ENCODE peak calls at places on chromosomes 4 and X, in four cellular contexts. One of them, this sample, is unnamed.

GRCh38 chr4:4470208-4470607 is 71.6 kb downstream of the STX18 start:
- DNase-seq in fibroblast of pulmonary artery: peak; percentile 35
- DNase-seq in GM12865: no peak
- DNase-seq in mesothelial cell of epicardium: no peak
- DNase-seq in this sample: no peak

GRCh38 chrX:2410279-2411020 is 90.3 kb downstream of the DHRSX start:
- DNase-seq in fibroblast of pulmonary artery: no peak
- DNase-seq in GM12865: no peak
- DNase-seq in mesothelial cell of epicardium: no peak
- DNase-seq in this sample: no peak

GRCh38 chr4:15234101-15234500 is 193.7 kb upstream of the C1QTNF7 start:
- DNase-seq in fibroblast of pulmonary artery: peak; percentile 69
- DNase-seq in GM12865: no peak
- DNase-seq in mesothelial cell of epicardium: no peak
- DNase-seq in this sample: no peak

GRCh38 chrX:13607996-13608365 is 38.6 kb downstream of the EGFL6 start:
- DNase-seq in fibroblast of pulmonary artery: no peak
- DNase-seq in GM12865: no peak
- DNase-seq in mesothelial cell of epicardium: no peak
- DNase-seq in this sample: no peak

GRCh38 chr4:151324449-151325319 is 721 bp downstream of the SH3D19 start:
- DNase-seq in fibroblast of pulmonary artery: peak; percentile 30
- DNase-seq in GM12865: no peak
- DNase-seq in mesothelial cell of epicardium: no peak
- DNase-seq in this sample: peak; percentile 45

GRCh38 chrX:134181261-134181660 is 55.7 kb upstream of the CCDC160 start:
- DNase-seq in fibroblast of pulmonary artery: no peak
- DNase-seq in GM12865: no peak
- DNase-seq in mesothelial cell of epicardium: no peak
- DNase-seq in this sample: no peak

GRCh38 chr4:152991361-152991760 is 55.2 kb downstream of the FHDC1 start:
- DNase-seq in fibroblast of pulmonary artery: no peak
- DNase-seq in GM12865: no peak
- DNase-seq in mesothelial cell of epicardium: no peak
- DNase-seq in this sample: no peak

GRCh38 chrX:22662776-22663175 is 337.0 kb upstream of the DDX53 start:
- DNase-seq in fibroblast of pulmonary artery: no peak
- DNase-seq in GM12865: no peak
- DNase-seq in mesothelial cell of epicardium: no peak
- DNase-seq in this sample: no peak

GRCh38 chr4:99362768-99363167 is 10.2 kb upstream of the ADH1C start:
- DNase-seq in fibroblast of pulmonary artery: no peak
- DNase-seq in GM12865: no peak
- DNase-seq in mesothelial cell of epicardium: no peak
- DNase-seq in this sample: no peak

GRCh38 chr4:187795737-187796136 is 199.8 kb upstream of the ZFP42 start:
- DNase-seq in fibroblast of pulmonary artery: no peak
- DNase-seq in GM12865: no peak
- DNase-seq in mesothelial cell of epicardium: no peak
- DNase-seq in this sample: no peak

GRCh38 chr4:96093563-96093962 is 253.7 kb downstream of the PDHA2 start:
- DNase-seq in fibroblast of pulmonary artery: no peak
- DNase-seq in GM12865: no peak
- DNase-seq in mesothelial cell of epicardium: no peak
- DNase-seq in this sample: no peak

DNA sequence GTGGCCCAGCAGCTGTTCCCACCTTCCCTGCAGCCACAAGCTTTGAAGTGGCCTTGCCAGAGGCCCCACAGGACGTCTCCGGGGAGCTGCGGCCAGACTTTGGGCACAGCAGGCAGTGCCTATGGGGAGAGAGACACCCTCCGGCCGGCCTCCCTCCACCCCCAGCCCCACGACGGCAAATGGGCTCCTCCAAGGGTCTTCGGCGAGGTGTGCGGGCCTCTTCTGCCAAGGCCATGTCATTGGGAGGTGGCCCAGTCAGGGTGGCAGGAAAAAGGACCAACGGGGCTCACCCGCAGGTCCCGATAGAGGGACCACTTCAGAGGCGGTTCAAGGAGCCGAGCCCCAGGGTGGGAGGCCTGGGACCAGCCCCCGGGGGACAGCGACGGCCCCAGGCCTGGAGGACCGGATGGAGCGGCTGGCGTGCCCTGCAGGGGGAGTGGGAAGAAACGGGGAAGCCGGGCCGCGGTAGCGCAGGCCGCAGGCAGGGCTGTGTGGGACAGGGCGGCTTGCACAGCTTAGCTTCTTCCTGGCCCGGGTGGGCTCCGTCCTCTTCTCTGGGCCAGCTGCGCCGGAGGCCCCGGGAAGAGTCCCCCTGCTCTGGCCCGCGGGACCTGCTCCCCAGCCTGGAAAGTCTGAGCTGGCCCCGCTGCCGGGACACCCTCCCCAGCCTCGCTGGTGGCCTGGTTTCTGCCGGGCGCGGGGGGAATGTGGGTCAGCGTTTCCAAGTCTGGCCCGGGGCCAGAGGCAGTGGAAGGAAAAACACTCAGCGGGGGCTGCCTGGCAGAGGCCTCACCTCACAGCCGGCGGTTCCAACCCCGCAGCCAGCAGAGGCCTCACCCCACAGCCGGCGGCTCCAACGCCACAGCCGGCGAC is 21.9 kb upstream of the SPON2 start:
- DNase-seq in fibroblast of pulmonary artery: peak; percentile 50
- DNase-seq in GM12865: peak; percentile 3
- DNase-seq in mesothelial cell of epicardium: no peak
- DNase-seq in this sample: no peak
- TF ChIP-seq CTCF in fibroblast of pulmonary artery: no peak
- TF ChIP-seq CTCF in GM12865: no peak
- TF ChIP-seq CTCF in mesothelial cell of epicardium: no peak
- TF ChIP-seq CTCF in this sample: no peak

GRCh38 chr4:148852092-148852699 is 410.0 kb upstream of the NR3C2 start:
- DNase-seq in fibroblast of pulmonary artery: peak; percentile 6
- DNase-seq in GM12865: no peak
- DNase-seq in mesothelial cell of epicardium: no peak
- DNase-seq in this sample: no peak
- TF ChIP-seq CTCF in fibroblast of pulmonary artery: peak; percentile 1
- TF ChIP-seq CTCF in GM12865: no peak
- TF ChIP-seq CTCF in mesothelial cell of epicardium: no peak
- TF ChIP-seq CTCF in this sample: no peak

DNA sequence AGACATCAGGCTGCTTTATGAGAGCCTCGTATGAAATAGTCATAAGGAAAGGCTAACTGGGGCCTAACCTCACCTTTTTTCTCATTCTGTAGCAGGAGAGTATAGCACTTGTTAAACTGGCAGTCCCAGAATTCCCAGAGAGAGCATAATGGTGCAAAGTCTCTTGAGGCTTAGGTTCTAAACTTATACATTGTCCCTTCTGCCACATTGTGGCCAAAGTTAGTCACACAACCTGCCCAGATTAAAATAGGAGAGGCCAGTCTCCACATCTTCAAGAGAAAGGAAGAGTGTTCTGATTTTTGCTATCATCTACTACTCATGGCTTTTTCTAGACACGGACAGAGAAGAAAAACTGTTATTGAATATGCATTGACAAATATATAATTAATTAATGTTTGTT is 1588.9 kb upstream of the PCDH7 start:
- DNase-seq in fibroblast of pulmonary artery: no peak
- DNase-seq in GM12865: no peak
- DNase-seq in mesothelial cell of epicardium: no peak
- DNase-seq in this sample: no peak
- TF ChIP-seq CTCF in fibroblast of pulmonary artery: no peak
- TF ChIP-seq CTCF in GM12865: no peak
- TF ChIP-seq CTCF in mesothelial cell of epicardium: no peak
- TF ChIP-seq CTCF in this sample: no peak

GRCh38 chr4:125520258-125520990 is 205.7 kb downstream of the FAT4 start:
- DNase-seq in fibroblast of pulmonary artery: peak; percentile 79
- DNase-seq in GM12865: no peak
- DNase-seq in mesothelial cell of epicardium: no peak
- DNase-seq in this sample: no peak

GRCh38 chr4:125529071-125529470 is 214.3 kb downstream of the FAT4 start:
- DNase-seq in fibroblast of pulmonary artery: peak; percentile 4
- DNase-seq in GM12865: no peak
- DNase-seq in mesothelial cell of epicardium: no peak
- DNase-seq in this sample: no peak

GRCh38 chr4:125522992-125523391 is 208.2 kb downstream of the FAT4 start:
- DNase-seq in fibroblast of pulmonary artery: no peak
- DNase-seq in GM12865: no peak
- DNase-seq in mesothelial cell of epicardium: no peak
- DNase-seq in this sample: no peak

GRCh38 chr4:125522588-125522987 is 207.8 kb downstream of the FAT4 start:
- DNase-seq in fibroblast of pulmonary artery: no peak
- DNase-seq in GM12865: no peak
- DNase-seq in mesothelial cell of epicardium: no peak
- DNase-seq in this sample: no peak

DNA sequence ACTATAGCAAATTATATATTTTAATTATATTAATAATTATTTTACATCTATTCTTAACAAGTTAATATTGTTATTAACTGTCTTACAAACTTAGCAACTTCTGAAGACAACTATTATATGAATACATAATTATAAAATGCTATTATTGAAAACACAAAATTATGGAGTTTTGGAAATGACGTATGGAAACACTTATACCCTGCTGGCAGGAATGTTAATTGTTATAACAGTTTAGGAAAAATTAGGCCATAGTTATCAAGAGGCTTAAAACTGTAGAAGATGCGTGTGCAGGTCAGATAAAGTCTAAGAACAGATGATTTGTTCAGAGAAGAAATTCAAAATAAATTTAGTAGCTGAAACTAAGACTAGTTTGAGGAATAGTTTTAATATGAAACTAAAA is 211.7 kb downstream of the FAT4 start:
- DNase-seq in fibroblast of pulmonary artery: peak; percentile 10
- DNase-seq in GM12865: no peak
- DNase-seq in mesothelial cell of epicardium: no peak
- DNase-seq in this sample: no peak
- TF ChIP-seq CTCF in fibroblast of pulmonary artery: peak; percentile 22
- TF ChIP-seq CTCF in GM12865: no peak
- TF ChIP-seq CTCF in mesothelial cell of epicardium: peak; percentile 66
- TF ChIP-seq CTCF in this sample: peak; percentile 48

GRCh38 chr4:10253765-10254164 is 137.2 kb upstream of the WDR1 start:
- DNase-seq in fibroblast of pulmonary artery: no peak
- DNase-seq in GM12865: no peak
- DNase-seq in mesothelial cell of epicardium: no peak
- DNase-seq in this sample: no peak

GRCh38 chr4:10259976-10260375 is 143.4 kb upstream of the WDR1 start:
- DNase-seq in fibroblast of pulmonary artery: no peak
- DNase-seq in GM12865: no peak
- DNase-seq in mesothelial cell of epicardium: no peak
- DNase-seq in this sample: no peak

GRCh38 chr4:10260777-10261176 is 144.2 kb upstream of the WDR1 start:
- DNase-seq in fibroblast of pulmonary artery: no peak
- DNase-seq in GM12865: no peak
- DNase-seq in mesothelial cell of epicardium: no peak
- DNase-seq in this sample: no peak

GRCh38 chr4:10256203-10256602 is 139.6 kb upstream of the WDR1 start:
- DNase-seq in fibroblast of pulmonary artery: no peak
- DNase-seq in GM12865: no peak
- DNase-seq in mesothelial cell of epicardium: no peak
- DNase-seq in this sample: no peak
- TF ChIP-seq CTCF in fibroblast of pulmonary artery: no peak
- TF ChIP-seq CTCF in GM12865: no peak
- TF ChIP-seq CTCF in mesothelial cell of epicardium: no peak
- TF ChIP-seq CTCF in this sample: no peak

GRCh38 chr4:7632971-7633370 is 198.2 kb upstream of the PSAPL1 start:
- DNase-seq in fibroblast of pulmonary artery: no peak
- DNase-seq in GM12865: no peak
- DNase-seq in mesothelial cell of epicardium: no peak
- DNase-seq in this sample: no peak

GRCh38 chr4:7631288-7631633 is 196.5 kb upstream of the PSAPL1 start:
- DNase-seq in fibroblast of pulmonary artery: no peak
- DNase-seq in GM12865: no peak
- DNase-seq in mesothelial cell of epicardium: no peak
- DNase-seq in this sample: no peak

GRCh38 chr4:7630559-7631287 is 196.0 kb upstream of the PSAPL1 start:
- DNase-seq in fibroblast of pulmonary artery: peak; percentile 67
- DNase-seq in GM12865: no peak
- DNase-seq in mesothelial cell of epicardium: no peak
- DNase-seq in this sample: no peak

GRCh38 chr4:7634611-7635010 is 199.9 kb upstream of the PSAPL1 start:
- DNase-seq in fibroblast of pulmonary artery: no peak
- DNase-seq in GM12865: no peak
- DNase-seq in mesothelial cell of epicardium: no peak
- DNase-seq in this sample: no peak

GRCh38 chr4:7632341-7632740 is 197.6 kb upstream of the PSAPL1 start:
- DNase-seq in fibroblast of pulmonary artery: no peak
- DNase-seq in GM12865: no peak
- DNase-seq in mesothelial cell of epicardium: no peak
- DNase-seq in this sample: no peak
- TF ChIP-seq CTCF in fibroblast of pulmonary artery: no peak
- TF ChIP-seq CTCF in GM12865: no peak
- TF ChIP-seq CTCF in mesothelial cell of epicardium: no peak
- TF ChIP-seq CTCF in this sample: no peak